ENCODE peak calls at places on chromosomes 12 and 14, in seven cellular contexts. J is IMR-90, A is trophoblast cell, V is mesenchymal stem cell, I is H9, W is neuronal stem cell, T is H1. Q is an unnamed sample.

GRCh38 chr12:5170894-5171293 is 127.2 kb downstream of the KCNA5 start:
- DNase-seq in V (peak; percentile 31), J (peak; percentile 41), T (no peak), I (no peak), W (no peak), A (no peak), Q (no peak)

GRCh38 chr14:97281741-97282140 is 484.6 kb downstream of the VRK1 start:
- DNase-seq in A (no peak), I (no peak), J (no peak), W (no peak), T (no peak), V (no peak), Q (no peak)

GRCh38 chr14:61498811-61499210 is 177.4 kb downstream of the PRKCH start:
- DNase-seq in J (peak; percentile 68), I (no peak), T (no peak), W (no peak), A (no peak), V (no peak), Q (no peak)

GRCh38 chr12:19620222-19620621 is 180.9 kb downstream of the AEBP2 start:
- DNase-seq in I (no peak), W (no peak), A (peak; percentile 6), V (no peak), T (no peak), J (no peak), Q (no peak)

GRCh38 chr12:19388131-19388549 is 51.2 kb upstream of the AEBP2 start:
- DNase-seq in V (peak; percentile 41), T (no peak), W (no peak), I (peak; percentile 20), A (peak; percentile 62), J (peak; percentile 39), Q (no peak)

GRCh38 chr12:130552483-130552996 is 163.6 kb downstream of the RIMBP2 start:
- DNase-seq in T (no peak), I (no peak), A (no peak), J (no peak), W (peak; percentile 32), V (no peak), Q (peak; percentile 25)

GRCh38 chr12:111352300-111352993 is 16.4 kb downstream of the PHETA1 start:
- DNase-seq in T (no peak), I (no peak), J (no peak), V (peak; percentile 8), A (no peak), W (no peak), Q (no peak)

GRCh38 chr14:93970967-93971634 is 5.3 kb downstream of the ASB2 start:
- DNase-seq in A (peak; percentile 15), W (no peak), I (no peak), J (peak; percentile 18), T (no peak), V (no peak), Q (no peak)

GRCh38 chr14:100383727-100384158 is 60.6 kb downstream of the SLC25A47 start:
- DNase-seq in J (peak; percentile 55), V (peak; percentile 74), T (peak; percentile 87), I (peak; percentile 83), A (peak; percentile 47), W (peak; percentile 78), Q (peak; percentile 79)

GRCh38 chr14:91029451-91030217 is 30.8 kb downstream of the RPS6KA5 start:
- DNase-seq in W (no peak), J (no peak), V (no peak), I (no peak), A (no peak), T (no peak), Q (peak; percentile 12)

GRCh38 chr12:47900480-47901129 is 4.2 kb downstream of the VDR start:
- DNase-seq in W (no peak), A (peak; percentile 88), V (peak; percentile 60), J (no peak), I (peak; percentile 60), T (no peak), Q (peak; percentile 88)

GRCh38 chr14:50510157-50510556 is 22.2 kb downstream of the MAP4K5 start:
- DNase-seq in T (no peak), V (no peak), J (no peak), A (no peak), W (no peak), I (no peak), Q (no peak)

GRCh38 chr12:70443274-70443673 is 77.2 kb downstream of the KCNMB4 start:
- DNase-seq in A (no peak), I (no peak), T (no peak), V (peak; percentile 11), W (no peak), J (no peak), Q (no peak)

GRCh38 chr14:61533513-61534255 is 161.6 kb upstream of the HIF1A start:
- DNase-seq in I (no peak), W (no peak), V (no peak), A (peak; percentile 60), J (no peak), T (no peak), Q (no peak)

GRCh38 chr12:7128681-7129593 is at the start of gene RBP5:
- DNase-seq in T (no peak), W (no peak), V (no peak), A (no peak), I (peak; percentile 56), J (no peak), Q (peak; percentile 87)

GRCh38 chr12:123063535-123063934 is 83.1 kb downstream of the ARL6IP4 start:
- DNase-seq in I (peak; percentile 84), J (peak; percentile 28), V (peak; percentile 54), W (peak; percentile 33), A (no peak), T (peak; percentile 73), Q (peak; percentile 84)

GRCh38 chr14:101508196-101508947 is 52.9 kb upstream of the DIO3 start:
- DNase-seq in A (no peak), V (no peak), W (no peak), J (no peak), T (no peak), I (no peak), Q (no peak)

GRCh38 chr14:29077916-29078315 is 311.3 kb downstream of the FOXG1 start:
- DNase-seq in A (no peak), J (no peak), T (no peak), V (no peak), W (no peak), I (no peak), Q (no peak)

GRCh38 chr12:3624273-3624672 is 128.6 kb downstream of the CRACR2A start:
- DNase-seq in I (no peak), V (no peak), W (no peak), J (no peak), T (no peak), A (no peak), Q (no peak)

GRCh38 chr12:94643585-94643984 is 6.8 kb downstream of the TMCC3 start:
- DNase-seq in I (no peak), J (no peak), W (no peak), V (no peak), A (no peak), T (no peak), Q (no peak)

GRCh38 chr14:105145381-105146180 is 23.0 kb downstream of the JAG2 start:
- DNase-seq in V (no peak), J (no peak), I (no peak), A (no peak), W (no peak), T (peak; percentile 44), Q (no peak)

GRCh38 chr14:89660183-89660582 is 243.2 kb upstream of the FOXN3 start:
- DNase-seq in I (no peak), T (no peak), V (peak; percentile 18), A (no peak), W (no peak), J (peak; percentile 84), Q (no peak)

GRCh38 chr12:62543741-62544140 is 77.1 kb downstream of the MON2 start:
- DNase-seq in A (no peak), V (no peak), J (no peak), W (no peak), I (no peak), T (no peak), Q (no peak)

GRCh38 chr12:53325539-53326061 is 4.2 kb upstream of the AAAS start:
- DNase-seq in W (no peak), J (no peak), I (peak; percentile 60), V (peak; percentile 24), T (peak; percentile 69), A (no peak), Q (peak; percentile 32)

GRCh38 chr14:26448181-26448855 is 149.5 kb downstream of the NOVA1 start:
- DNase-seq in A (no peak), V (no peak), J (no peak), I (peak; percentile 28), W (no peak), T (no peak), Q (peak; percentile 2)

GRCh38 chr14:34014936-34015335 is 64.1 kb upstream of the EGLN3 start:
- DNase-seq in I (no peak), V (no peak), A (no peak), J (no peak), T (no peak), W (no peak), Q (peak; percentile 72)

GRCh38 chr14:95446470-95446869 is 70.0 kb downstream of the SYNE3 start:
- DNase-seq in W (no peak), A (no peak), I (no peak), J (no peak), T (no peak), V (no peak), Q (no peak)
- H2AK5ac ChIP-seq in W (no peak overlapping the region), A (no peak overlapping the region), I (no peak overlapping the region), J (no peak overlapping the region), T (no peak overlapping the region), V (no peak overlapping the region), Q (no peak overlapping the region)

DNA sequence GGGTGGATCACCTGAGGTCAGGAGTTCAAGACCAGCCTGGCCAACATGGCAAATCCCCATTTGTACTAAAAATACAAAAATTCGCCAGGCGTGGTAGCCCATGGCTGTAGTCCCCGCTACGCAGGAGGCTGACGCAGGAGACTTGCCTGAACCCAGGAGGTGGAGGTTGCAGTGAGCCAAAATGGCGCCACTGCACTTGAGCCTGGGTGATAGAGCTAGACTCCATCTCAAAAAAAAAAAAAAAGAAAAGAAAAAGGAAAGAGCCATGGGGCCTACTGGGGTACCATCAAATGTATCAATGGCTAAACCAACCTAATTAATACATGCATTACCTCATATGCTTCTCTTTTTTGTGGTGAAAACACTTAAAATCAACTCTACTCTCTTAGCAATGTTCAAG is 10.7 kb downstream of the TFCP2 start:
- DNase-seq in A (no peak), V (no peak), J (no peak), I (no peak), W (no peak), T (no peak), Q (no peak)
- H2BK120ac ChIP-seq in A (no peak overlapping the region), V (no peak overlapping the region), J (no peak overlapping the region), I (no peak overlapping the region), W (no peak overlapping the region), T (no peak overlapping the region), Q (no peak overlapping the region)

GRCh38 chr14:103023881-103024473 is 33.4 kb downstream of the CDC42BPB start:
- DNase-seq in I (no peak), A (no peak), T (no peak), V (peak; percentile 94), W (no peak), J (peak; percentile 91), Q (peak; percentile 25)
- H2AK5ac ChIP-seq in I (no peak overlapping the region), A (no peak overlapping the region), T (no peak overlapping the region), V (no peak overlapping the region), W (no peak overlapping the region), J (peak overlapping the region; percentile 31), Q (no peak overlapping the region)

GRCh38 chr12:64833928-64834327 is 9.5 kb downstream of the TBC1D30 start:
- DNase-seq in T (no peak), I (no peak), A (no peak), V (no peak), W (no peak), J (no peak), Q (no peak)
- H2BK120ac ChIP-seq in T (no peak overlapping the region), I (no peak overlapping the region), A (no peak overlapping the region), V (no peak overlapping the region), W (no peak overlapping the region), J (no peak overlapping the region), Q (no peak overlapping the region)

Q was measured in mesendoderm.